ENCODE peak calls at places on chromosomes 5 and 9, in four cellular contexts. One of them, this sample, is unnamed.
A peak's percentile ranks its signal among the peaks of the same experiment; 100 is the strongest.

GRCh38 chr9:19748278-19749126 is 40.3 kb downstream of the SLC24A2 start:
- DNase-seq in K562: peak; percentile 64
- DNase-seq in GM12878: no peak
- DNase-seq in HepG2: no peak
- DNase-seq in this sample: no peak

GRCh38 chr5:5304361-5305035 is 118.0 kb upstream of the ICE1 start:
- DNase-seq in K562: no peak
- DNase-seq in GM12878: no peak
- DNase-seq in HepG2: no peak
- DNase-seq in this sample: no peak

GRCh38 chr9:81224166-81224858 is 465.0 kb downstream of the TLE1 start:
- DNase-seq in K562: no peak
- DNase-seq in GM12878: no peak
- DNase-seq in HepG2: no peak
- DNase-seq in this sample: no peak

GRCh38 chr9:130319944-130320696 is 54.6 kb downstream of the HMCN2 start:
- DNase-seq in K562: no peak
- DNase-seq in HepG2: no peak
- DNase-seq in GM12878: no peak
- DNase-seq in this sample: no peak

GRCh38 chr5:100762163-100762562 is 140.9 kb downstream of the ST8SIA4 start:
- DNase-seq in HepG2: no peak
- DNase-seq in K562: no peak
- DNase-seq in GM12878: no peak
- DNase-seq in this sample: no peak

GRCh38 chr5:141757402-141757801 is 75.4 kb upstream of the ARAP3 start:
- DNase-seq in HepG2: no peak
- DNase-seq in K562: peak; percentile 42
- DNase-seq in GM12878: no peak
- DNase-seq in this sample: no peak

GRCh38 chr9:20684865-20685696 is 1.0 kb downstream of the FOCAD start:
- DNase-seq in GM12878: no peak
- DNase-seq in HepG2: no peak
- DNase-seq in K562: no peak
- DNase-seq in this sample: no peak

GRCh38 chr5:63374085-63374484 is 588.2 kb downstream of the HTR1A start:
- DNase-seq in K562: no peak
- DNase-seq in GM12878: no peak
- DNase-seq in HepG2: no peak
- DNase-seq in this sample: no peak

GRCh38 chr9:29208670-29209069 is 1635.4 kb upstream of the C9orf72 start:
- DNase-seq in K562: no peak
- DNase-seq in HepG2: no peak
- DNase-seq in GM12878: no peak
- DNase-seq in this sample: no peak

GRCh38 chr9:121610638-121610953 is 40.8 kb upstream of the DAB2IP start:
- DNase-seq in GM12878: no peak
- DNase-seq in K562: peak; percentile 4
- DNase-seq in HepG2: no peak
- DNase-seq in this sample: no peak

GRCh38 chr5:147223343-147223742 is 11.5 kb upstream of the STK32A start:
- DNase-seq in HepG2: no peak
- DNase-seq in K562: no peak
- DNase-seq in GM12878: no peak
- DNase-seq in this sample: no peak

GRCh38 chr5:61280205-61280604 is 51.9 kb upstream of the ZSWIM6 start:
- DNase-seq in HepG2: no peak
- DNase-seq in K562: no peak
- DNase-seq in GM12878: no peak
- DNase-seq in this sample: no peak

GRCh38 chr5:11300736-11301135 is 539.7 kb upstream of the DAP start:
- DNase-seq in GM12878: no peak
- DNase-seq in HepG2: no peak
- DNase-seq in K562: no peak
- DNase-seq in this sample: no peak

GRCh38 chr9:21553441-21553840 is 71.3 kb upstream of the IFNE start:
- DNase-seq in K562: no peak
- DNase-seq in GM12878: no peak
- DNase-seq in HepG2: no peak
- DNase-seq in this sample: no peak

GRCh38 chr5:16489322-16489791 is 23.8 kb upstream of the ZNF622 start:
- DNase-seq in GM12878: no peak
- DNase-seq in HepG2: peak; percentile 30
- DNase-seq in K562: peak; percentile 42
- DNase-seq in this sample: no peak

GRCh38 chr9:21777701-21778100 is 24.7 kb upstream of the MTAP start:
- DNase-seq in K562: no peak
- DNase-seq in GM12878: no peak
- DNase-seq in HepG2: no peak
- DNase-seq in this sample: no peak

GRCh38 chr5:130386155-130386554 is 481.9 kb downstream of the CHSY3 start:
- DNase-seq in GM12878: no peak
- DNase-seq in HepG2: no peak
- DNase-seq in K562: no peak
- DNase-seq in this sample: no peak

GRCh38 chr5:100595812-100596173 is 60.6 kb downstream of the FAM174A start:
- DNase-seq in HepG2: no peak
- DNase-seq in GM12878: no peak
- DNase-seq in K562: no peak
- DNase-seq in this sample: no peak

GRCh38 chr9:109968702-109969450 is 188.9 kb downstream of the PALM2AKAP2 start:
- DNase-seq in HepG2: peak; percentile 6
- DNase-seq in K562: no peak
- DNase-seq in GM12878: no peak
- DNase-seq in this sample: peak; percentile 1

GRCh38 chr9:137784641-137785513 is 92.7 kb upstream of the CACNA1B start:
- DNase-seq in HepG2: no peak
- DNase-seq in GM12878: no peak
- DNase-seq in K562: no peak
- DNase-seq in this sample: no peak

GRCh38 chr5:160116991-160117390 is 2.3 kb downstream of the PWWP2A start:
- DNase-seq in HepG2: no peak
- DNase-seq in K562: no peak
- DNase-seq in GM12878: no peak
- DNase-seq in this sample: no peak

GRCh38 chr5:150488519-150489357 is 19.2 kb upstream of the NDST1 start:
- DNase-seq in K562: peak; percentile 79
- DNase-seq in GM12878: no peak
- DNase-seq in HepG2: no peak
- DNase-seq in this sample: no peak

GRCh38 chr9:129481424-129481823 is 139.5 kb downstream of the C9orf50 start:
- DNase-seq in HepG2: no peak
- DNase-seq in K562: no peak
- DNase-seq in GM12878: no peak
- DNase-seq in this sample: no peak

GRCh38 chr5:174335682-174336364 is 290.3 kb downstream of the NSG2 start:
- DNase-seq in HepG2: no peak
- DNase-seq in GM12878: no peak
- DNase-seq in K562: no peak
- DNase-seq in this sample: no peak

GRCh38 chr9:113572076-113572861 is 108.7 kb downstream of the RGS3 start:
- DNase-seq in K562: peak; percentile 74
- DNase-seq in HepG2: no peak
- DNase-seq in GM12878: no peak
- DNase-seq in this sample: no peak

GRCh38 chr5:133214153-133214820 is 162.5 kb downstream of the HSPA4 start:
- DNase-seq in HepG2: no peak
- DNase-seq in GM12878: no peak
- DNase-seq in K562: no peak
- DNase-seq in this sample: no peak

GRCh38 chr9:16809912-16810610 is 60.4 kb downstream of the BNC2 start:
- DNase-seq in HepG2: no peak
- DNase-seq in GM12878: no peak
- DNase-seq in K562: no peak
- DNase-seq in this sample: peak; percentile 79

GRCh38 chr9:121026260-121026691 is 23.8 kb downstream of the C5 start:
- DNase-seq in K562: no peak
- DNase-seq in HepG2: peak; percentile 49
- DNase-seq in GM12878: no peak
- DNase-seq in this sample: no peak

GRCh38 chr5:1415059-1415425 is 30.2 kb downstream of the SLC6A3 start:
- DNase-seq in K562: no peak
- DNase-seq in GM12878: no peak
- DNase-seq in HepG2: no peak
- DNase-seq in this sample: no peak

GRCh38 chr5:174306345-174307030 is 261.0 kb downstream of the NSG2 start:
- DNase-seq in K562: no peak
- DNase-seq in GM12878: no peak
- DNase-seq in HepG2: no peak
- DNase-seq in this sample: no peak

GRCh38 chr9:127521919-127522304 is 70.6 kb downstream of the LRSAM1 start:
- DNase-seq in K562: no peak
- DNase-seq in GM12878: no peak
- DNase-seq in HepG2: no peak
- DNase-seq in this sample: no peak

GRCh38 chr5:178392998-178393397 is 160.4 kb upstream of the PHYKPL start:
- DNase-seq in GM12878: no peak
- DNase-seq in K562: no peak
- DNase-seq in HepG2: no peak
- DNase-seq in this sample: no peak

GRCh38 chr5:115366223-115366622 is 69.8 kb upstream of the CCDC112 start:
- DNase-seq in HepG2: no peak
- DNase-seq in K562: peak; percentile 45
- DNase-seq in GM12878: no peak
- DNase-seq in this sample: no peak

GRCh38 chr9:133065070-133065388 is 3.2 kb downstream of the CEL start:
- DNase-seq in GM12878: no peak
- DNase-seq in K562: no peak
- DNase-seq in HepG2: no peak
- DNase-seq in this sample: no peak

GRCh38 chr5:175922192-175922885 is 45.8 kb downstream of the THOC3 start:
- DNase-seq in GM12878: no peak
- DNase-seq in HepG2: peak; percentile 41
- DNase-seq in K562: no peak
- DNase-seq in this sample: no peak
- TF ChIP-seq ATF2 in GM12878: no peak
- TF ChIP-seq ATF2 in HepG2: no peak
- TF ChIP-seq ATF2 in K562: no peak
- TF ChIP-seq ATF2 in this sample: no peak

DNA sequence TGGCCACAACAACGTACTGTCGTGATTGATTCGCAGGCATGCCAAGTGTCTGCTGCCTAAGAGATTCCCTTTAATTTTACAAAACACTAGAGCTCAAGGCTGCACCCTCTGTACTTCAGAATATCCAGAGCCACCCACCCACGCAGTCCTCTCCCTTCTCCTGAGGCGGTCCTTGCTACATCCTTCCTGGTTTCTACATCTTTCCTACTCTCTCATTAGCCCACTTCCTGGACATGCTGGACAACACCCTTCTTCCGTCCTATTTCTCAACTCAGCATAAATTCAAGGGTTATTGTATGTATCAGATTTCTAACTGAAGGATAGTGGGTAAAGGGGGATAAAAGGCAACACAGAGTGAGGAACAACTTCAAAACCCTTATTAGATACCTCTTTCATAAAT is 148.4 kb upstream of the MAP3K1 start:
- DNase-seq in GM12878: no peak
- DNase-seq in HepG2: no peak
- DNase-seq in K562: no peak
- DNase-seq in this sample: no peak
- TF ChIP-seq HDAC2 in GM12878: no peak
- TF ChIP-seq HDAC2 in HepG2: no peak
- TF ChIP-seq HDAC2 in K562: no peak
- TF ChIP-seq HDAC2 in this sample: no peak

DNA sequence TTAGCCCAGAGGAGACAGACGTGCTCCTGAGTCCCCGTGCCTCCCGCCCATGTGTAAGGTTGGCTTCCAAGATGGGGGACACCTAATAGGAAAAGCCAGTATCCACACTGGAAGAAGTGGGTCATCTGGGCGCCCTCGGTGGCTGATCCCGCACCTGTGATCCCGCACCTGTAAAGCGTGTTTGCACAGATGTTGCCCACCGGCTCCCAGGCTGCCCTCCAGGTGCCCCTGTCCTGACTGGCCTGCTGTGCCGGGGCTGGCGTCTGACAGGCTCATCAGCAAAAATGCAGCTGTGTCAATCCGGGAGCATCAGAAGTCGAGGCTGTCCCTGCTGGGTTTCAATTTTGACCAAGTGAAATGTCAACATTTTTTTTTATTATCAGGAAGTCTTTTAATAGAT is 88.5 kb downstream of the IRX1 start:
- DNase-seq in K562: no peak
- DNase-seq in GM12878: no peak
- DNase-seq in HepG2: no peak
- DNase-seq in this sample: no peak
- H4K20me1 ChIP-seq in K562: no peaks in the 10 kb centered on the region
- H4K20me1 ChIP-seq in GM12878: no peaks in the 10 kb centered on the region
- H4K20me1 ChIP-seq in HepG2: no peaks in the 10 kb centered on the region
- H4K20me1 ChIP-seq in this sample: no peaks in the 10 kb centered on the region

DNA sequence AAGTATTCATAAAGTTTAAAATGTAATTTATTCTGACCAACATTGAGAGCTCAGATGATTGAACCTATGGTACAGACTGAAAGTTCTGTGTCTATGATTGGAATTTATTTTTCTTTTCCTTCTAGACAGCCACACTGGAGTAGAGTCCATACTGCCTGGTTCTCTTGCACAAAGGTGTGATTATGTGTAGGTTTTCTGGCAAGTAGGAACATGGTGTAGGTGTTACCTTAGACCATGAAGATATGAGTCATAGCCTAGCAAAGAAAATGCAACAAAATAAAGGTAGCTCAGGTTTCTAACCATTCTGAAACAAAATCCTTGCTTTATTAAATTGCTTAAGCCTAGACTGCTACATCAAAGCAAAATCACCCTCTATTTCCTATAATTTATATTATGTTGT is 143.4 kb downstream of the CDH12 start:
- DNase-seq in HepG2: no peak
- DNase-seq in K562: no peak
- DNase-seq in GM12878: no peak
- DNase-seq in this sample: no peak
- TF ChIP-seq ATF2 in HepG2: no peak
- TF ChIP-seq ATF2 in K562: no peak
- TF ChIP-seq ATF2 in GM12878: no peak
- TF ChIP-seq ATF2 in this sample: no peak

GRCh38 chr9:125608488-125609224 is 98.4 kb downstream of the MAPKAP1 start:
- DNase-seq in K562: no peak
- DNase-seq in GM12878: no peak
- DNase-seq in HepG2: no peak
- DNase-seq in this sample: no peak
- TF ChIP-seq HDAC2 in K562: no peak
- TF ChIP-seq HDAC2 in GM12878: no peak
- TF ChIP-seq HDAC2 in HepG2: no peak
- TF ChIP-seq HDAC2 in this sample: no peak

DNA sequence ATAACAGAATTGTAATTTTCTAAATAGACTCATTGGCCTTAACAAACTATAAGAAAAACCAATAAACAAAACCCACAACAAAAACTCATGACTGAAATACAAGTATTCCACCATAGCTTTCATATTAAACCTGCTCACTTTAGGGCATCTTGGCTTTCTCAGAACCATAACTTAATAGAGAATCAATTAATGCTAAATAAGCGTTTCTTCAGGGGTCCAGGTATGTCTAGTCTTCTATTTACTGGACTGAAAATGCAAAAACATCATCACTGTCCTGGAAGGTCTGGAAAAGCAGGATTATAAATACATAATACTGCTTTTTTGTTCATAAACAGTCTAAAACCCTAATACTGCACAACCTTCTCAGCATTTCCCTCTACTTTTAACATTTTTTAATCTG is 6.2 kb upstream of the SMIM27 start:
- DNase-seq in GM12878: no peak
- DNase-seq in HepG2: no peak
- DNase-seq in K562: no peak
- DNase-seq in this sample: no peak
- H4K20me1 ChIP-seq in GM12878: no peaks in the 10 kb centered on the region
- H4K20me1 ChIP-seq in HepG2: peaks cover 33% of the 10 kb centered on the region
- H4K20me1 ChIP-seq in K562: peaks cover 8% of the 10 kb centered on the region
- H4K20me1 ChIP-seq in this sample: peaks cover 13% of the 10 kb centered on the region